ENCODE peak calls at places on chromosomes 4 and X, in ten cellular contexts. J is T-helper 22 cell, S is neural progenitor cell, Y is germinal center, H is thyroid gland, P is hypothalamus, T is cerebellum, E is left colon, M is ACHN, Z is astrocyte of the spinal cord. G is an unnamed sample.

GRCh38 chr4:73648478-73648877 is 28.2 kb upstream of the RASSF6 start:
- DNase-seq in J (no peak), S (no peak), Y (no peak), H (no peak), P (no peak), T (no peak), E (no peak), M (no peak), Z (no peak), G (no peak)

GRCh38 chr4:139154538-139154937 is 22.5 kb downstream of the ELF2 start:
- DNase-seq in J (no peak), S (no peak), Y (no peak), H (no peak), P (no peak), T (no peak), E (no peak), M (no peak), Z (no peak), G (no peak)

GRCh38 chrX:11143931-11144678 is 33.0 kb downstream of the HCCS start:
- DNase-seq in J (peak), S (peak), Y (peak), H (peak), P (no peak), T (peak), E (peak), M (peak), Z (peak), G (peak)

GRCh38 chrX:38664285-38664684 is 102.9 kb downstream of the TSPAN7 start:
- DNase-seq in J (no peak), S (peak), Y (no peak), H (peak), P (no peak), T (peak), E (no peak), M (peak), Z (peak), G (no peak)

GRCh38 chr4:140884431-140885058 is 128.4 kb upstream of the TBC1D9 start:
- DNase-seq in J (no peak), S (peak), Y (peak), H (peak), P (no peak), T (peak), E (peak), M (peak), Z (peak), G (no peak)

GRCh38 chrX:134520860-134521390 is 61.0 kb downstream of the HPRT1 start:
- DNase-seq in J (no peak), S (peak), Y (no peak), H (peak), P (no peak), T (no peak), E (no peak), M (peak), Z (peak), G (no peak)

GRCh38 chrX:50430917-50431316 is 39.7 kb downstream of the DGKK start:
- DNase-seq in J (no peak), S (no peak), Y (no peak), H (peak), P (no peak), T (no peak), E (no peak), M (no peak), Z (no peak), G (no peak)

GRCh38 chr4:453267-453666 is 45.7 kb downstream of the ZNF721 start:
- DNase-seq in J (no peak), S (no peak), Y (no peak), H (no peak), P (no peak), T (no peak), E (no peak), M (no peak), Z (no peak), G (no peak)

GRCh38 chr4:159107203-159107921 is 4.5 kb downstream of the RAPGEF2 start:
- DNase-seq in J (no peak), S (no peak), Y (no peak), H (no peak), P (no peak), T (no peak), E (no peak), M (peak), Z (peak), G (no peak)

GRCh38 chrX:9682456-9682855 is 83.2 kb downstream of the GPR143 start:
- DNase-seq in J (no peak), S (peak), Y (no peak), H (no peak), P (no peak), T (peak), E (peak), M (no peak), Z (peak), G (no peak)

GRCh38 chr4:140168936-140169335 is 15.0 kb upstream of the MAML3 start:
- DNase-seq in J (no peak), S (no peak), Y (no peak), H (no peak), P (no peak), T (no peak), E (no peak), M (no peak), Z (no peak), G (no peak)

GRCh38 chr4:6416518-6417286 is 55.7 kb downstream of the PPP2R2C start:
- DNase-seq in J (no peak), S (no peak), Y (no peak), H (no peak), P (no peak), T (peak), E (no peak), M (no peak), Z (no peak), G (no peak)

GRCh38 chrX:55524487-55524886 is 34.8 kb upstream of the USP51 start:
- DNase-seq in J (no peak), S (peak), Y (no peak), H (no peak), P (no peak), T (no peak), E (no peak), M (no peak), Z (no peak), G (no peak)

GRCh38 chr4:94516999-94517398 is 65.3 kb downstream of the PDLIM5 start:
- DNase-seq in J (no peak), S (no peak), Y (no peak), H (no peak), P (no peak), T (no peak), E (no peak), M (no peak), Z (peak), G (no peak)

GRCh38 chr4:156778093-156778492 is 193.5 kb downstream of the PDGFC start:
- DNase-seq in J (no peak), S (no peak), Y (no peak), H (no peak), P (no peak), T (no peak), E (no peak), M (no peak), Z (peak), G (no peak)

GRCh38 chrX:54745676-54746075 is 52.4 kb downstream of the ITIH6 start:
- DNase-seq in J (no peak), S (no peak), Y (no peak), H (no peak), P (no peak), T (no peak), E (no peak), M (no peak), Z (no peak), G (no peak)

GRCh38 chr4:123564758-123565346 is 168.3 kb downstream of the SPRY1 start:
- DNase-seq in J (no peak), S (peak), Y (peak), H (peak), P (no peak), T (no peak), E (peak), M (peak), Z (peak), G (peak)

GRCh38 chr4:112130903-112131302 is 14.4 kb upstream of the FAM241A start:
- DNase-seq in J (no peak), S (no peak), Y (no peak), H (no peak), P (no peak), T (no peak), E (no peak), M (no peak), Z (no peak), G (no peak)

GRCh38 chrX:24153175-24153795 is 3.8 kb downstream of the ZFX start:
- DNase-seq in J (peak), S (peak), Y (no peak), H (no peak), P (no peak), T (no peak), E (no peak), M (no peak), Z (no peak), G (no peak)

GRCh38 chr4:168876106-168876505 is 133.9 kb downstream of the CBR4 start:
- DNase-seq in J (no peak), S (no peak), Y (no peak), H (no peak), P (no peak), T (no peak), E (no peak), M (no peak), Z (no peak), G (no peak)

GRCh38 chrX:2690856-2691542 is at the start of gene CD99:
- DNase-seq in J (peak), S (peak), Y (peak), H (peak), P (no peak), T (peak), E (peak), M (peak), Z (peak), G (peak)

GRCh38 chr4:1251773-1252066 is 2.8 kb upstream of the CTBP1 start:
- DNase-seq in J (no peak), S (no peak), Y (no peak), H (no peak), P (no peak), T (no peak), E (no peak), M (no peak), Z (no peak), G (no peak)

GRCh38 chrX:397575-397974 is 10.9 kb upstream of the PPP2R3B start:
- DNase-seq in J (no peak), S (peak), Y (no peak), H (no peak), P (no peak), T (no peak), E (no peak), M (no peak), Z (peak), G (no peak)

G was measured in activated gamma-delta T cell treated with Interleukin-2 at 50 U/mL for 16 hours.